ENCODE peak calls at places on chromosomes 4 and X, in eight cellular contexts. N is endothelial cell of umbilical vein, F is K562, R is HepG2, S is GM23338, V is H1, J is HCT116, D is GM12878. X is an unnamed sample.

GRCh38 chrX:107728342-107729099 is 47.1 kb downstream of the TSC22D3 start:
- DNase-seq in N (no peak), F (no peak), R (no peak), S (no peak), V (no peak), J (no peak), D (no peak), X (no peak)

GRCh38 chrX:135009057-135009605 is 13.2 kb downstream of the RTL8B start:
- DNase-seq in N (no peak), F (no peak), R (peak), S (no peak), V (no peak), J (no peak), D (no peak), X (no peak)

GRCh38 chrX:115266300-115266699 is 23.2 kb upstream of the LUZP4 start:
- DNase-seq in N (no peak), F (no peak), R (no peak), S (no peak), V (no peak), J (no peak), D (no peak), X (no peak)

GRCh38 chr4:131644619-131645018 is 1504.5 kb upstream of the PCDH10 start:
- DNase-seq in N (peak), F (peak), R (peak), S (peak), V (peak), J (peak), D (no peak), X (no peak)

GRCh38 chr4:77151246-77151645 is 5.8 kb upstream of the CCNG2 start:
- DNase-seq in N (no peak), F (no peak), R (no peak), S (no peak), V (no peak), J (no peak), D (no peak), X (no peak)

GRCh38 chr4:75432683-75433082 is 81.5 kb downstream of the RCHY1 start:
- DNase-seq in N (peak), F (peak), R (peak), S (peak), V (no peak), J (peak), D (no peak), X (no peak)

GRCh38 chr4:152514356-152514755 is 21.5 kb downstream of the FBXW7 start:
- DNase-seq in N (no peak), F (no peak), R (no peak), S (peak), V (no peak), J (no peak), D (no peak), X (no peak)

GRCh38 chrX:110407910-110408545 is 49.4 kb downstream of the RTL9 start:
- DNase-seq in N (peak), F (peak), R (peak), S (peak), V (no peak), J (peak), D (no peak), X (no peak)

GRCh38 chr4:93394488-93395185 is 433.9 kb upstream of the ATOH1 start:
- DNase-seq in N (peak), F (no peak), R (no peak), S (no peak), V (no peak), J (no peak), D (no peak), X (no peak)

GRCh38 chr4:120071192-120071795 is 4.6 kb upstream of the MAD2L1 start:
- DNase-seq in N (peak), F (peak), R (peak), S (peak), V (no peak), J (peak), D (no peak), X (peak)

GRCh38 chr4:53507671-53508286 is 83.5 kb downstream of the LNX1 start:
- DNase-seq in N (peak), F (peak), R (peak), S (no peak), V (no peak), J (no peak), D (no peak), X (no peak)

GRCh38 chr4:126762651-126763247 is 870.0 kb upstream of the INTU start:
- DNase-seq in N (no peak), F (no peak), R (no peak), S (no peak), V (no peak), J (no peak), D (no peak), X (no peak)

GRCh38 chrX:47497274-47497673 is 14.3 kb upstream of the ZNF41 start:
- DNase-seq in N (peak), F (peak), R (no peak), S (no peak), V (no peak), J (no peak), D (no peak), X (no peak)

GRCh38 chr4:158250321-158250720 is 40.0 kb downstream of the TMEM144 start:
- DNase-seq in N (no peak), F (no peak), R (no peak), S (no peak), V (no peak), J (no peak), D (no peak), X (no peak)

GRCh38 chr4:20723463-20723862 is 23.2 kb downstream of the PACRGL start:
- DNase-seq in N (no peak), F (peak), R (no peak), S (no peak), V (no peak), J (no peak), D (no peak), X (no peak)

GRCh38 chrX:108122748-108123147 is 31.2 kb downstream of the ATG4A start:
- DNase-seq in N (peak), F (no peak), R (no peak), S (no peak), V (no peak), J (no peak), D (no peak), X (no peak)

GRCh38 chrX:39730671-39731389 is 366.9 kb downstream of the BCOR start:
- DNase-seq in N (peak), F (peak), R (peak), S (peak), V (peak), J (no peak), D (no peak), X (no peak)

DNA sequence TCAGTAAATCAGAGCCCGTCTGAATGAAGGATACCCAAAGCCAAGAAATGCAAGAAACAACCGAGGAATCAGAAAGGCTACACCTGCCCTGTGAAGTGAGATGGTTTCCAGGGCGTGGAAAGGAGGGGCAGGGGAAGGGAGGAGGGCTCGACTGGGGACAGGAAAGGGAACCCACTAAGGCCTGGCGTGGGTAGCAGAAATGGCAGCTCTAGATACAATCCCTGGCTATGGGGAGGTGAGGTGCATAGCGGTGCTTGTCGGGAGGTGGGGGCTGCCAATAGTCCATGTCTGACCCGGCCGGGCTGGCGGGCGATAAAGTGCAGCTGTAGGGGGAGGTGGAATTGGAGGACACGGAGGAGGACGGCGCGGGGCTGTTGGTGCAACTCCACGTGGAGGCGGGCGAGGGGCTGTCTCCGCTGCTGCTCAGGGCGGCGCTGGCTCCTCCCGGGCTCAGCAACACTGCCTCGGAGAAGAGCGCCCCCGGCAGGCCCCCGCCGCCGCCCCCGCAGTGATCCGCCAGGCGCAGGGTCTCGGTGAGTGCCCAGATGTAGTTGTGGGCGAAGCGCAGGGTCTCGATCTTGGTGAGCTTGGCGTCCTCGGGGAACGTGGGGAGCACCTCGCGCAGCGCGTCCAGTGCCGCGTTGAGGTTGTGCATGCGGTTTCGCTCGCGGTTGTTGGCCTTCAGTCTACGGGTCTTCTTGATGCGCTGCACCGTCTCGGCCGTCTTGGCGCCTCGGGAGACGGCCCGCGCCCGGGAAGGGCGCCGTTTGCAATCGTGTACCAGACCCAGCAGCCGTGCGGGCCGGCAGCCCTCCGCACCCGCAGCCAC is 1.3 kb downstream of the NEUROG2 start:
- DNase-seq in N (no peak), F (no peak), R (no peak), S (peak), V (no peak), J (no peak), D (no peak), X (no peak)
- TF ChIP-seq EZH2 in N (peak), F (no peak), R (no peak), S (peak), V (peak), J (no peak), D (no peak), X (no peak)

GRCh38 chrX:19673334-19674040 is 158.2 kb upstream of the MAP3K15 start:
- DNase-seq in N (peak), F (no peak), R (peak), S (no peak), V (no peak), J (peak), D (no peak), X (no peak)
- TF ChIP-seq POLR2AphosphoS5 in N (no peak), F (no peak), R (no peak), S (no peak), V (no peak), J (peak), D (no peak), X (no peak)

GRCh38 chr4:113641025-113641431 is 120.5 kb downstream of the CAMK2D start:
- DNase-seq in N (no peak), F (no peak), R (peak), S (no peak), V (no peak), J (no peak), D (peak), X (no peak)

GRCh38 chr4:113636877-113637276 is 124.7 kb downstream of the CAMK2D start:
- DNase-seq in N (no peak), F (peak), R (no peak), S (no peak), V (no peak), J (no peak), D (no peak), X (no peak)

GRCh38 chr4:113637363-113637762 is 124.2 kb downstream of the CAMK2D start:
- DNase-seq in N (no peak), F (no peak), R (no peak), S (no peak), V (no peak), J (no peak), D (no peak), X (no peak)

GRCh38 chr4:113637823-113638691 is 123.5 kb downstream of the CAMK2D start:
- DNase-seq in N (no peak), F (no peak), R (no peak), S (no peak), V (no peak), J (no peak), D (no peak), X (no peak)

DNA sequence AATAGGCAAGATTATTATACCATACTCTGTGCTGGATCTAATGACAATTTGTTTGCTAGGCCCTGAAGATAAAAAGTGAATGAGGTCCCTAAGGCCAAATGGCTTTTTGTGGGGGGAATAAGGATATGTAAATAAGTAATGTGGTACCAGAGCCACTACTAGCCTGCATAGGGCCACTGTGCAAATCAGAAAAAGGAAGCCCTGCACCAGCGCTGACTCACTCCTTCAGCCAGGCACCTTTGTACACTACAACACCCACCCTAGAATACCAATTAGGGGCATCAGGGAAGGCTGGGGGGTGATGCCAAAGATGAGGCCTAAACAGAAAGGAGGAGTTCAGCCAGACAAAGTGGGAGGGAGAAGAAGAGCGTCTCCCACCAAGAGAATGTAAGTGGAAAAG is 122.2 kb downstream of the CAMK2D start:
- DNase-seq in N (no peak), F (no peak), R (no peak), S (no peak), V (no peak), J (no peak), D (no peak), X (no peak)
- H3K27ac ChIP-seq in N (no peak), F (no peak), R (peak), S (no peak), V (no peak), J (no peak), D (no peak), X (no peak)

DNA sequence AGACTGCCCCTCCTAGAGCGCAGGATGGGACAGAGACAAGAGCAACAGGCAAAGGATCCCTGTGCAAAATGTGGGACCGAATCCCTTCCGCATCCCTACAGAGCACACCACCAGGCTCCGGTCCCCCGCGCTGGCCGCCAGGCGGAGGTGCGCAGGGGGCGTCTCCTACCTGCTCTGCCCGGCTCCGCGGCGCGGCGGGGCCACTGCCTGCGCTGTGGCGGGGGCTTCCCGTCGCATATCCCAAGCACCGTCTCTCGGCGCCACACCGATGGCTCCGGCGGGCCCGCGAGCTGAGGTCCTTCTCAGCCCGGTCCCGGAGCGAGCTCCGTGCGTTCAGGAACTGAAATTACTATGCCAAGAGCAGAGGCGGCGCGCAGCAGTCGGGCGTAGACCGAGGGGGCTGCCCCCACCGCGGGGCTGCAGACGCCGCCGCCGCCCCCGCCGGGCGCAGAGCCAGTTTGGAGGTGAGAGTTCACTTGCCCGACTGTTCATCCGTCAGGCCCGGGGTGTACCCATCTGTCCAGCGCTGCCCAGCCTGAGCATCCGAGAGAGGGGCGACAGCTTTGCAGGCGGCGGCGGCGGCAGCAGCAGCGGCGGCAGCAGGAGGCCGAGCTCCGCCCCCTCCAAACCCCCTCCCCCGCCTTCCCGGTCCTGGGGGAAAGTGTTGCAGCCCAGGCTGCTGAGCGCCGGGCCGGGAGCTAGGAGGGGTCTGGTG is at the start of gene GPRIN3:
- DNase-seq in N (peak), F (no peak), R (no peak), S (peak), V (no peak), J (no peak), D (no peak), X (no peak)
- TF ChIP-seq EZH2 in N (peak), F (no peak), R (no peak), S (no peak), V (no peak), J (no peak), D (no peak), X (no peak)